ENCODE peak calls at places on chromosomes 11 and 22, in six cellular contexts. One of them, this sample, is unnamed.

GRCh38 chr22:46542011-46542985 is 4.9 kb upstream of the CELSR1 start:
- DNase-seq in H1: peak
- DNase-seq in K562: peak
- DNase-seq in GM12891: peak
- DNase-seq in HepG2: peak
- DNase-seq in GM12878: peak
- DNase-seq in this sample: peak

GRCh38 chr11:44604171-44604581 is 38.7 kb downstream of the CD82 start:
- DNase-seq in GM12891: no peak
- DNase-seq in HepG2: no peak
- DNase-seq in K562: no peak
- DNase-seq in GM12878: no peak
- DNase-seq in H1: no peak
- DNase-seq in this sample: no peak

GRCh38 chr11:102345923-102346322 is 1.1 kb upstream of the BIRC2 start:
- DNase-seq in GM12891: no peak
- DNase-seq in HepG2: peak
- DNase-seq in GM12878: no peak
- DNase-seq in K562: no peak
- DNase-seq in H1: no peak
- DNase-seq in this sample: no peak

GRCh38 chr11:112583246-112583893 is 322.7 kb upstream of the PLET1 start:
- DNase-seq in GM12878: peak
- DNase-seq in K562: no peak
- DNase-seq in H1: no peak
- DNase-seq in GM12891: peak
- DNase-seq in HepG2: no peak
- DNase-seq in this sample: no peak

GRCh38 chr11:125410091-125410490 is 86.0 kb downstream of the FEZ1 start:
- DNase-seq in K562: no peak
- DNase-seq in HepG2: no peak
- DNase-seq in H1: peak
- DNase-seq in GM12891: no peak
- DNase-seq in GM12878: no peak
- DNase-seq in this sample: no peak

GRCh38 chr22:50177537-50178470 is 7.3 kb downstream of the PANX2 start:
- DNase-seq in GM12878: no peak
- DNase-seq in GM12891: no peak
- DNase-seq in K562: no peak
- DNase-seq in HepG2: no peak
- DNase-seq in H1: no peak
- DNase-seq in this sample: no peak

GRCh38 chr11:46315033-46315738 is 32.1 kb upstream of the DGKZ start:
- DNase-seq in K562: peak
- DNase-seq in GM12891: peak
- DNase-seq in HepG2: peak
- DNase-seq in H1: peak
- DNase-seq in GM12878: no peak
- DNase-seq in this sample: peak

GRCh38 chr11:108624196-108624925 is 30.8 kb upstream of the EXPH5 start:
- DNase-seq in GM12891: no peak
- DNase-seq in GM12878: no peak
- DNase-seq in K562: no peak
- DNase-seq in HepG2: no peak
- DNase-seq in H1: no peak
- DNase-seq in this sample: no peak

GRCh38 chr22:44180706-44181032 is at the start of gene PARVG:
- DNase-seq in K562: no peak
- DNase-seq in HepG2: no peak
- DNase-seq in H1: no peak
- DNase-seq in GM12878: peak
- DNase-seq in GM12891: peak
- DNase-seq in this sample: no peak

GRCh38 chr11:123246749-123247497 is 51.9 kb upstream of the CLMP start:
- DNase-seq in GM12878: no peak
- DNase-seq in K562: peak
- DNase-seq in H1: peak
- DNase-seq in GM12891: peak
- DNase-seq in HepG2: peak
- DNase-seq in this sample: peak

GRCh38 chr11:115112779-115113178 is 391.4 kb downstream of the CADM1 start:
- DNase-seq in HepG2: no peak
- DNase-seq in GM12878: no peak
- DNase-seq in H1: no peak
- DNase-seq in GM12891: no peak
- DNase-seq in K562: no peak
- DNase-seq in this sample: no peak

GRCh38 chr11:132035736-132036135 is 665.3 kb downstream of the NTM start:
- DNase-seq in HepG2: no peak
- DNase-seq in GM12891: no peak
- DNase-seq in K562: no peak
- DNase-seq in H1: no peak
- DNase-seq in GM12878: no peak
- DNase-seq in this sample: no peak

GRCh38 chr11:9206496-9206895 is 58.7 kb downstream of the DENND5A start:
- DNase-seq in H1: no peak
- DNase-seq in GM12891: no peak
- DNase-seq in K562: no peak
- DNase-seq in GM12878: no peak
- DNase-seq in HepG2: no peak
- DNase-seq in this sample: no peak

GRCh38 chr11:103928040-103928555 is 108.3 kb upstream of the DDI1 start:
- DNase-seq in GM12891: no peak
- DNase-seq in H1: no peak
- DNase-seq in K562: no peak
- DNase-seq in HepG2: no peak
- DNase-seq in GM12878: no peak
- DNase-seq in this sample: no peak

GRCh38 chr11:94780432-94780831 is 12.3 kb downstream of the AMOTL1 start:
- DNase-seq in H1: no peak
- DNase-seq in HepG2: no peak
- DNase-seq in K562: no peak
- DNase-seq in GM12891: no peak
- DNase-seq in GM12878: no peak
- DNase-seq in this sample: no peak

GRCh38 chr22:22752556-22753477 is 108.4 kb downstream of the GGTLC2 start:
- DNase-seq in GM12878: no peak
- DNase-seq in GM12891: no peak
- DNase-seq in HepG2: no peak
- DNase-seq in K562: peak
- DNase-seq in H1: peak
- DNase-seq in this sample: no peak

GRCh38 chr22:36409911-36410756 is 22.4 kb upstream of the MYH9 start:
- DNase-seq in GM12891: peak
- DNase-seq in H1: peak
- DNase-seq in HepG2: peak
- DNase-seq in K562: peak
- DNase-seq in GM12878: no peak
- DNase-seq in this sample: peak
- TF ChIP-seq POLR2AphosphoS5 in GM12891: no peak
- TF ChIP-seq POLR2AphosphoS5 in H1: peak
- TF ChIP-seq POLR2AphosphoS5 in HepG2: peak
- TF ChIP-seq POLR2AphosphoS5 in K562: no peak
- TF ChIP-seq POLR2AphosphoS5 in GM12878: no peak
- TF ChIP-seq POLR2AphosphoS5 in this sample: peak

GRCh38 chr11:78209478-78209877 is 20.8 kb downstream of the USP35 start:
- DNase-seq in K562: no peak
- DNase-seq in GM12878: no peak
- DNase-seq in GM12891: no peak
- DNase-seq in H1: no peak
- DNase-seq in HepG2: no peak
- DNase-seq in this sample: no peak

GRCh38 chr11:78205691-78206090 is 17.0 kb downstream of the USP35 start:
- DNase-seq in GM12878: no peak
- DNase-seq in GM12891: no peak
- DNase-seq in H1: no peak
- DNase-seq in K562: no peak
- DNase-seq in HepG2: no peak
- DNase-seq in this sample: no peak

GRCh38 chr11:78210000-78210608 is 21.4 kb downstream of the USP35 start:
- DNase-seq in GM12891: no peak
- DNase-seq in GM12878: no peak
- DNase-seq in H1: no peak
- DNase-seq in K562: no peak
- DNase-seq in HepG2: no peak
- DNase-seq in this sample: no peak

GRCh38 chr11:78207532-78208256 is 19.0 kb downstream of the USP35 start:
- DNase-seq in HepG2: no peak
- DNase-seq in GM12891: no peak
- DNase-seq in GM12878: no peak
- DNase-seq in K562: no peak
- DNase-seq in H1: no peak
- DNase-seq in this sample: no peak

GRCh38 chr11:78208257-78209165 is 19.8 kb downstream of the USP35 start:
- DNase-seq in K562: no peak
- DNase-seq in GM12891: no peak
- DNase-seq in GM12878: no peak
- DNase-seq in HepG2: peak
- DNase-seq in H1: no peak
- DNase-seq in this sample: no peak
- TF ChIP-seq TAF1 in K562: no peak
- TF ChIP-seq TAF1 in GM12891: no peak
- TF ChIP-seq TAF1 in GM12878: no peak
- TF ChIP-seq TAF1 in HepG2: no peak
- TF ChIP-seq TAF1 in H1: no peak
- TF ChIP-seq TAF1 in this sample: no peak

DNA sequence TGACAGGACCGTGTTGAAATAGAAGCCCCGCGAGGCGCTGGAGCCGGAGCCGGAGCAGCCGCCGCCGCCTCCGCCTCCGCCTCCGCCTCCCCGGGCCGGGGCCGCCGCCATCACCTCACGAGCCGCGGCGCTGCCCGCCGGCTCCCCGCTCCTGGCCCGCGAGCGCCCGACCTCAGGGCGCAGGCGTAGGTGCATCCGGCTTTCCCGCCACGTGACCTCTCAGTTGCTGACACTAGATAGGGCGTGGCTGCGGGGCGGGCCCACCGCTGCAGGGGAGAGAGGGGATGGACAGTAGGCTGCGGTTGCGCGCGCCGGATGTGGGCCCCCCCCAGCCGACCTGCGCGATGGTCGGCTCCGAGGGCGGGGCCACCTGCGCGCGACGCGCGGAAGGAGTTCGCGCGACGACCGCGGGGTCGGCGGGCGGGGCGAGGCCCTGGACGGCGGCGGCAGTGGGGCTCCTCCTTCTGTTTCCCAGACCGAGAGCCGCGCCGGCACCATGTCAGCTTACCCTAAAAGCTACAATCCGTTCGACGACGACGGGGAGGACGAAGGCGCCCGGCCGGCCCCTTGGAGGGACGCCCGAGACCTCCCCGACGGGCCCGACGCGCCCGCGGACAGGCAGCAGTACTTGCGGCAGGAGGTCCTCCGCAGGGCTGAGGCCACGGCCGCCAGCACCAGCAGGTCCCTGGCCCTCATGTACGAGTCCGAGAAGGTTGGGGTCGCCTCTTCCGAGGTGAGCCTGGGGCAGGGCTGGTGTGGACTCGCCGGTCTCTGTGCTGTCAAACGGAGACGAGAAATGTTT is at the start of the genes PI4KA and SNAP29:
- DNase-seq in K562: peak
- DNase-seq in H1: peak
- DNase-seq in GM12878: peak
- DNase-seq in HepG2: peak
- DNase-seq in GM12891: peak
- DNase-seq in this sample: peak
- TF ChIP-seq POLR2A in K562: no peak
- TF ChIP-seq POLR2A in H1: peak
- TF ChIP-seq POLR2A in GM12878: peak
- TF ChIP-seq POLR2A in HepG2: peak
- TF ChIP-seq POLR2A in GM12891: peak
- TF ChIP-seq POLR2A in this sample: peak

GRCh38 chr11:73326929-73327811 is 19.1 kb downstream of the ARHGEF17 start:
- DNase-seq in GM12878: peak
- DNase-seq in K562: no peak
- DNase-seq in GM12891: no peak
- DNase-seq in HepG2: no peak
- DNase-seq in H1: no peak
- DNase-seq in this sample: no peak

GRCh38 chr11:73323464-73323863 is 15.4 kb downstream of the ARHGEF17 start:
- DNase-seq in H1: peak
- DNase-seq in GM12891: no peak
- DNase-seq in HepG2: peak
- DNase-seq in GM12878: no peak
- DNase-seq in K562: peak
- DNase-seq in this sample: no peak

GRCh38 chr11:73324116-73324515 is 16.0 kb downstream of the ARHGEF17 start:
- DNase-seq in GM12878: no peak
- DNase-seq in GM12891: no peak
- DNase-seq in HepG2: no peak
- DNase-seq in H1: no peak
- DNase-seq in K562: no peak
- DNase-seq in this sample: no peak

GRCh38 chr11:73324665-73325035 is 16.6 kb downstream of the ARHGEF17 start:
- DNase-seq in GM12891: no peak
- DNase-seq in K562: no peak
- DNase-seq in GM12878: no peak
- DNase-seq in H1: no peak
- DNase-seq in HepG2: no peak
- DNase-seq in this sample: no peak

GRCh38 chr11:73325036-73325981 is 17.2 kb downstream of the ARHGEF17 start:
- DNase-seq in HepG2: peak
- DNase-seq in GM12878: peak
- DNase-seq in H1: no peak
- DNase-seq in K562: no peak
- DNase-seq in GM12891: peak
- DNase-seq in this sample: peak
- TF ChIP-seq POLR2AphosphoS5 in HepG2: no peak
- TF ChIP-seq POLR2AphosphoS5 in GM12878: peak
- TF ChIP-seq POLR2AphosphoS5 in H1: no peak
- TF ChIP-seq POLR2AphosphoS5 in K562: no peak
- TF ChIP-seq POLR2AphosphoS5 in GM12891: no peak
- TF ChIP-seq POLR2AphosphoS5 in this sample: peak

GRCh38 chr22:20524004-20524481 is 16.6 kb downstream of the MED15 start:
- DNase-seq in HepG2: peak
- DNase-seq in GM12891: no peak
- DNase-seq in K562: peak
- DNase-seq in GM12878: peak
- DNase-seq in H1: no peak
- DNase-seq in this sample: no peak
- TF ChIP-seq TAF1 in HepG2: no peak
- TF ChIP-seq TAF1 in GM12891: no peak
- TF ChIP-seq TAF1 in K562: no peak
- TF ChIP-seq TAF1 in GM12878: no peak
- TF ChIP-seq TAF1 in H1: no peak
- TF ChIP-seq TAF1 in this sample: no peak

This sample was measured in GM12892.